ENCODE peak calls at places on chromosomes 11 and 22, in seven cellular contexts. One of them, this sample, is unnamed.

GRCh38 chr11:68775951-68776388 is 24.6 kb upstream of the TESMIN start:
- DNase-seq in IMR-90: no peak
- DNase-seq in kidney: no peak
- DNase-seq in right cardiac atrium: no peak
- DNase-seq in CD8-positive, alpha-beta T cell: no peak
- DNase-seq in transverse colon: no peak
- DNase-seq in left ventricle myocardium inferior: no peak
- DNase-seq in this sample: no peak

GRCh38 chr11:37786214-37786755 is 1188.2 kb upstream of the RAG2 start:
- DNase-seq in right cardiac atrium: no peak
- DNase-seq in left ventricle myocardium inferior: no peak
- DNase-seq in kidney: no peak
- DNase-seq in transverse colon: no peak
- DNase-seq in IMR-90: peak; percentile 74
- DNase-seq in CD8-positive, alpha-beta T cell: no peak
- DNase-seq in this sample: no peak

GRCh38 chr22:29870574-29870973 is 12.4 kb upstream of the MTMR3 start:
- DNase-seq in right cardiac atrium: no peak
- DNase-seq in kidney: no peak
- DNase-seq in IMR-90: no peak
- DNase-seq in CD8-positive, alpha-beta T cell: no peak
- DNase-seq in left ventricle myocardium inferior: no peak
- DNase-seq in transverse colon: no peak
- DNase-seq in this sample: no peak

GRCh38 chr11:78432058-78432515 is 14.5 kb upstream of the GAB2 start:
- DNase-seq in transverse colon: no peak
- DNase-seq in CD8-positive, alpha-beta T cell: no peak
- DNase-seq in right cardiac atrium: peak; percentile 59
- DNase-seq in IMR-90: no peak
- DNase-seq in left ventricle myocardium inferior: no peak
- DNase-seq in kidney: no peak
- DNase-seq in this sample: no peak

GRCh38 chr22:41169157-41169556 is 36.0 kb upstream of the L3MBTL2 start:
- DNase-seq in IMR-90: no peak
- DNase-seq in kidney: no peak
- DNase-seq in CD8-positive, alpha-beta T cell: no peak
- DNase-seq in left ventricle myocardium inferior: no peak
- DNase-seq in transverse colon: no peak
- DNase-seq in right cardiac atrium: no peak
- DNase-seq in this sample: no peak

GRCh38 chr11:30983143-30983542 is 386.4 kb downstream of the DCDC1 start:
- DNase-seq in IMR-90: no peak
- DNase-seq in left ventricle myocardium inferior: no peak
- DNase-seq in right cardiac atrium: no peak
- DNase-seq in kidney: no peak
- DNase-seq in CD8-positive, alpha-beta T cell: no peak
- DNase-seq in transverse colon: no peak
- DNase-seq in this sample: no peak

GRCh38 chr22:38756631-38757463 is 1.0 kb upstream of the SUN2 start:
- DNase-seq in right cardiac atrium: no peak
- DNase-seq in left ventricle myocardium inferior: no peak
- DNase-seq in transverse colon: peak; percentile 21
- DNase-seq in CD8-positive, alpha-beta T cell: no peak
- DNase-seq in kidney: peak; percentile 75
- DNase-seq in IMR-90: no peak
- DNase-seq in this sample: no peak

GRCh38 chr22:38758276-38758945 is 2.6 kb upstream of the SUN2 start:
- DNase-seq in transverse colon: no peak
- DNase-seq in right cardiac atrium: no peak
- DNase-seq in kidney: peak; percentile 65
- DNase-seq in IMR-90: no peak
- DNase-seq in left ventricle myocardium inferior: no peak
- DNase-seq in CD8-positive, alpha-beta T cell: peak; percentile 66
- DNase-seq in this sample: no peak

GRCh38 chr11:69055598-69056516 is 7.1 kb downstream of the TPCN2 start:
- DNase-seq in transverse colon: peak; percentile 73
- DNase-seq in right cardiac atrium: peak; percentile 68
- DNase-seq in kidney: peak; percentile 83
- DNase-seq in IMR-90: no peak
- DNase-seq in left ventricle myocardium inferior: peak; percentile 60
- DNase-seq in CD8-positive, alpha-beta T cell: no peak
- DNase-seq in this sample: peak; percentile 56

GRCh38 chr11:28343304-28344233 is 235.4 kb downstream of the METTL15 start:
- DNase-seq in transverse colon: no peak
- DNase-seq in CD8-positive, alpha-beta T cell: no peak
- DNase-seq in left ventricle myocardium inferior: no peak
- DNase-seq in right cardiac atrium: no peak
- DNase-seq in IMR-90: peak; percentile 95
- DNase-seq in kidney: no peak
- DNase-seq in this sample: no peak

GRCh38 chr11:35010656-35011055 is 94.2 kb downstream of the PDHX start:
- DNase-seq in CD8-positive, alpha-beta T cell: no peak
- DNase-seq in IMR-90: no peak
- DNase-seq in left ventricle myocardium inferior: no peak
- DNase-seq in transverse colon: no peak
- DNase-seq in right cardiac atrium: no peak
- DNase-seq in kidney: no peak
- DNase-seq in this sample: no peak

GRCh38 chr11:35009941-35010337 is 93.5 kb downstream of the PDHX start:
- DNase-seq in right cardiac atrium: no peak
- DNase-seq in IMR-90: no peak
- DNase-seq in kidney: no peak
- DNase-seq in transverse colon: no peak
- DNase-seq in left ventricle myocardium inferior: no peak
- DNase-seq in CD8-positive, alpha-beta T cell: no peak
- DNase-seq in this sample: no peak

GRCh38 chr11:35011944-35012343 is 95.5 kb downstream of the PDHX start:
- DNase-seq in left ventricle myocardium inferior: no peak
- DNase-seq in transverse colon: no peak
- DNase-seq in IMR-90: no peak
- DNase-seq in right cardiac atrium: no peak
- DNase-seq in CD8-positive, alpha-beta T cell: no peak
- DNase-seq in kidney: no peak
- DNase-seq in this sample: no peak

GRCh38 chr11:35012467-35013191 is 96.2 kb downstream of the PDHX start:
- DNase-seq in IMR-90: no peak
- DNase-seq in right cardiac atrium: no peak
- DNase-seq in kidney: no peak
- DNase-seq in CD8-positive, alpha-beta T cell: no peak
- DNase-seq in left ventricle myocardium inferior: no peak
- DNase-seq in transverse colon: no peak
- DNase-seq in this sample: no peak

DNA sequence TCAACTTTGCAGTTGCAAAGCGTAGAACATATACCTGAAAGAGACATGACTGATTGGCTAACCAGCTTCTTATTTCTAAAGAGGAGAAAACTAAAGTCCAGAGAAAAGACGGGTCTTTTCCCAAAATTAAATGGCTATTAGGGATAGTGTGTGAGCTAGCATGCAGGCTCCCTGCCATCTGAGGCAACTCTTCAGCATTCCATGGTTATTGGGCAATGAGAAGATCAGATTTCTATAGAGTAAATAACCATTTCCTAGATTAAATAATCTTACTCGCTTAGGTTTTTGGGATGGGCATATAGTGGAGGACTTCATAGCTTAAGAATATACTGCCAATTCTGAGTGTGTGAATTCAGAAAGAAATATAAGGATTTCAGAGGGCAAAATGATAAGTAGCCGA is 95.0 kb downstream of the PDHX start:
- DNase-seq in CD8-positive, alpha-beta T cell: no peak
- DNase-seq in IMR-90: peak; percentile 83
- DNase-seq in transverse colon: no peak
- DNase-seq in left ventricle myocardium inferior: no peak
- DNase-seq in right cardiac atrium: no peak
- DNase-seq in kidney: no peak
- DNase-seq in this sample: no peak
- H3K4me1 ChIP-seq in CD8-positive, alpha-beta T cell: peaks cover 24% of the 10 kb centered on the region
- H3K4me1 ChIP-seq in IMR-90: peaks cover 30% of the 10 kb centered on the region
- H3K4me1 ChIP-seq in transverse colon: peaks cover 5% of the 10 kb centered on the region
- H3K4me1 ChIP-seq in left ventricle myocardium inferior: peaks cover 7% of the 10 kb centered on the region
- H3K4me1 ChIP-seq in right cardiac atrium: no peaks in the 10 kb centered on the region
- H3K4me1 ChIP-seq in kidney: peaks cover 2% of the 10 kb centered on the region
- H3K4me1 ChIP-seq in this sample: no peaks in the 10 kb centered on the region

DNA sequence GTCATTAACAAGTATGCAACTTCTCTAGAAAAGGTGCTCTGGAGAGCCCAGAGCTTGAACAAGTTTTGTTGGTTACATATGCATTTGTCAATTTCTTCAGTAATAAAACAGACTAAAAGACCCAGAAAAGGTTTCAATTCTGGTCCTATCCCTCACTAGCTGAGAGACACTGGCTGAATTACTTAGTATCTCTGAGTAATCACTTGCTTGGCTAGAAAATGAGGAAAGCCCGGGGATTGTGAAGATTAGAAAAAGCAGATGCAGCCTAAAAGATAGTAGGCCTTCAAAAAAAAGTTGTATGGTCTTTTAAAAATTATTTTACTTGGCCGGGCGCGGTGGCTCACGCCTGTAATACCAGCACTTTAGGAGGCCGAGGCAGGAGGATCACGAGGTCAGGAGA is 41.2 kb downstream of the MAPK1 start:
- DNase-seq in IMR-90: no peak
- DNase-seq in kidney: no peak
- DNase-seq in right cardiac atrium: no peak
- DNase-seq in CD8-positive, alpha-beta T cell: no peak
- DNase-seq in transverse colon: no peak
- DNase-seq in left ventricle myocardium inferior: no peak
- DNase-seq in this sample: no peak
- H3K4me1 ChIP-seq in IMR-90: peaks cover 15% of the 10 kb centered on the region
- H3K4me1 ChIP-seq in kidney: no peaks in the 10 kb centered on the region
- H3K4me1 ChIP-seq in right cardiac atrium: peaks cover 6% of the 10 kb centered on the region
- H3K4me1 ChIP-seq in CD8-positive, alpha-beta T cell: peaks cover 17% of the 10 kb centered on the region
- H3K4me1 ChIP-seq in transverse colon: no peaks in the 10 kb centered on the region
- H3K4me1 ChIP-seq in left ventricle myocardium inferior: peaks cover 88% of the 10 kb centered on the region
- H3K4me1 ChIP-seq in this sample: peaks cover 31% of the 10 kb centered on the region

DNA sequence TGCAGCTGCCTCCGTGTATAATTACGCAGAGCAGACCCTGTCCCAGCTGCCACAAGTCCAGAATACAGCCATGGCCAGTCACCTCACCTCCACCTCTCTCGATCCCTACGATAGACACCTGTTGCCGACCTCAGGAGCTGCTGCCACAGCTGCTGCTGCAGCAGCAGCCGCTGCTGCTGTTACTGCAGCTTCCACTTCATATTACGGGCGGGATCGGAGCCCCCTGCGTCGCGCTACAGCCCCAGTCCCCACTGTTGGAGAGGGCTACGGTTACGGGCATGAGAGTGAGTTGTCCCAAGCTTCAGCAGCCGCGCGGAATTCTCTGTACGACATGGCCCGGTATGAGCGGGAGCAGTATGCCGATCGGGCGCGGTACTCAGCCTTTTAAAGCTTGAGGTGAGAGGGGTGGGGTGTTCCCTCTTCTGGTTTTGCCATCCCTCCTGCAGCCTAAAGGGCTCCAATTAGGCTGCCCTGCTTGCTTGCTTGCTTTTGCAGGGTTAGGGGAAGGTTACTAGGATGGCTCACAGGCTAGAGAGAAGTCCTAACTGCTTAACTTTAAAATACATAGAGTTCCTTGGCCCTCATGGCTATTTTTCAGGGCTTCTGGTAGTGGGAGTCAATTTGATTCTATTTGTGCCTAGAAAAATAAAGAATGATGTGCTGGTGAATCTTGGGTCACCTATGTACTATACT is 5.4 kb downstream of the RBM4 start:
- DNase-seq in transverse colon: no peak
- DNase-seq in left ventricle myocardium inferior: no peak
- DNase-seq in IMR-90: no peak
- DNase-seq in kidney: no peak
- DNase-seq in right cardiac atrium: no peak
- DNase-seq in CD8-positive, alpha-beta T cell: no peak
- DNase-seq in this sample: no peak
- H3K4me1 ChIP-seq in transverse colon: peaks cover 38% of the 10 kb centered on the region
- H3K4me1 ChIP-seq in left ventricle myocardium inferior: peaks cover 88% of the 10 kb centered on the region
- H3K4me1 ChIP-seq in IMR-90: peaks cover 18% of the 10 kb centered on the region
- H3K4me1 ChIP-seq in kidney: peaks cover 53% of the 10 kb centered on the region
- H3K4me1 ChIP-seq in right cardiac atrium: peaks cover 22% of the 10 kb centered on the region
- H3K4me1 ChIP-seq in CD8-positive, alpha-beta T cell: peaks cover 79% of the 10 kb centered on the region
- H3K4me1 ChIP-seq in this sample: peaks cover 55% of the 10 kb centered on the region

GRCh38 chr11:17743026-17743807 is 8.6 kb downstream of the KCNC1 start:
- DNase-seq in right cardiac atrium: peak; percentile 19
- DNase-seq in transverse colon: no peak
- DNase-seq in IMR-90: no peak
- DNase-seq in CD8-positive, alpha-beta T cell: no peak
- DNase-seq in left ventricle myocardium inferior: no peak
- DNase-seq in kidney: peak; percentile 43
- DNase-seq in this sample: no peak

GRCh38 chr11:17745032-17745772 is 10.6 kb downstream of the KCNC1 start:
- DNase-seq in CD8-positive, alpha-beta T cell: no peak
- DNase-seq in left ventricle myocardium inferior: no peak
- DNase-seq in transverse colon: no peak
- DNase-seq in kidney: peak; percentile 61
- DNase-seq in right cardiac atrium: peak; percentile 32
- DNase-seq in IMR-90: no peak
- DNase-seq in this sample: no peak

GRCh38 chr11:17744151-17744940 is 9.8 kb downstream of the KCNC1 start:
- DNase-seq in IMR-90: peak; percentile 34
- DNase-seq in right cardiac atrium: peak; percentile 35
- DNase-seq in transverse colon: no peak
- DNase-seq in CD8-positive, alpha-beta T cell: no peak
- DNase-seq in kidney: peak; percentile 44
- DNase-seq in left ventricle myocardium inferior: no peak
- DNase-seq in this sample: no peak

GRCh38 chr11:17742019-17742418 is 7.4 kb downstream of the KCNC1 start:
- DNase-seq in left ventricle myocardium inferior: no peak
- DNase-seq in kidney: peak; percentile 48
- DNase-seq in IMR-90: no peak
- DNase-seq in CD8-positive, alpha-beta T cell: no peak
- DNase-seq in right cardiac atrium: no peak
- DNase-seq in transverse colon: no peak
- DNase-seq in this sample: no peak

GRCh38 chr11:17743808-17744119 is 9.2 kb downstream of the KCNC1 start:
- DNase-seq in right cardiac atrium: peak; percentile 9
- DNase-seq in transverse colon: no peak
- DNase-seq in CD8-positive, alpha-beta T cell: no peak
- DNase-seq in left ventricle myocardium inferior: no peak
- DNase-seq in IMR-90: peak; percentile 85
- DNase-seq in kidney: peak; percentile 38
- DNase-seq in this sample: no peak
- H3K4me1 ChIP-seq in right cardiac atrium: no peaks in the 10 kb centered on the region
- H3K4me1 ChIP-seq in transverse colon: no peaks in the 10 kb centered on the region
- H3K4me1 ChIP-seq in CD8-positive, alpha-beta T cell: no peaks in the 10 kb centered on the region
- H3K4me1 ChIP-seq in left ventricle myocardium inferior: no peaks in the 10 kb centered on the region
- H3K4me1 ChIP-seq in IMR-90: no peaks in the 10 kb centered on the region
- H3K4me1 ChIP-seq in kidney: no peaks in the 10 kb centered on the region
- H3K4me1 ChIP-seq in this sample: no peaks in the 10 kb centered on the region

This sample was measured in ascending aorta.